ENCODE peak calls at places on chromosomes 5 and 9, in six cellular contexts. One of them, this sample, is unnamed.

GRCh38 chr5:1338518-1339070 is 6.3 kb downstream of the CLPTM1L start:
- DNase-seq in amniotic stem cell: no peak
- DNase-seq in activated naive CD4-positive, alpha-beta T cell treated with anti-CD3 and anti-CD28 coated beads, Interleukin-2, amount 10 ng/mL, durations not matched to agents 7 days and 5 days: no peak
- DNase-seq in neural crest cell: no peak
- DNase-seq in lower leg skin: no peak
- DNase-seq in substantia nigra: no peak
- DNase-seq in this sample: no peak

GRCh38 chr9:96279927-96280326 is 22.0 kb downstream of the HSD17B3 start:
- DNase-seq in amniotic stem cell: no peak
- DNase-seq in lower leg skin: no peak
- DNase-seq in neural crest cell: no peak
- DNase-seq in substantia nigra: no peak
- DNase-seq in activated naive CD4-positive, alpha-beta T cell treated with anti-CD3 and anti-CD28 coated beads, Interleukin-2, amount 10 ng/mL, durations not matched to agents 7 days and 5 days: no peak
- DNase-seq in this sample: no peak

GRCh38 chr9:12817702-12818101 is 42.9 kb downstream of the LURAP1L start:
- DNase-seq in neural crest cell: no peak
- DNase-seq in substantia nigra: no peak
- DNase-seq in activated naive CD4-positive, alpha-beta T cell treated with anti-CD3 and anti-CD28 coated beads, Interleukin-2, amount 10 ng/mL, durations not matched to agents 7 days and 5 days: no peak
- DNase-seq in amniotic stem cell: no peak
- DNase-seq in lower leg skin: no peak
- DNase-seq in this sample: no peak

GRCh38 chr5:75626959-75627358 is 15.7 kb downstream of the ANKDD1B start:
- DNase-seq in lower leg skin: no peak
- DNase-seq in neural crest cell: no peak
- DNase-seq in substantia nigra: no peak
- DNase-seq in amniotic stem cell: no peak
- DNase-seq in activated naive CD4-positive, alpha-beta T cell treated with anti-CD3 and anti-CD28 coated beads, Interleukin-2, amount 10 ng/mL, durations not matched to agents 7 days and 5 days: no peak
- DNase-seq in this sample: no peak

GRCh38 chr5:175654807-175655206 is 3.1 kb upstream of the HRH2 start:
- DNase-seq in neural crest cell: no peak
- DNase-seq in lower leg skin: no peak
- DNase-seq in substantia nigra: no peak
- DNase-seq in activated naive CD4-positive, alpha-beta T cell treated with anti-CD3 and anti-CD28 coated beads, Interleukin-2, amount 10 ng/mL, durations not matched to agents 7 days and 5 days: peak; percentile 30
- DNase-seq in amniotic stem cell: no peak
- DNase-seq in this sample: no peak

GRCh38 chr5:119117237-119117636 is 46.4 kb downstream of the DMXL1 start:
- DNase-seq in neural crest cell: no peak
- DNase-seq in activated naive CD4-positive, alpha-beta T cell treated with anti-CD3 and anti-CD28 coated beads, Interleukin-2, amount 10 ng/mL, durations not matched to agents 7 days and 5 days: no peak
- DNase-seq in amniotic stem cell: no peak
- DNase-seq in lower leg skin: no peak
- DNase-seq in substantia nigra: no peak
- DNase-seq in this sample: no peak

GRCh38 chr5:87829214-87829551 is 416.5 kb upstream of the CCNH start:
- DNase-seq in substantia nigra: no peak
- DNase-seq in amniotic stem cell: no peak
- DNase-seq in activated naive CD4-positive, alpha-beta T cell treated with anti-CD3 and anti-CD28 coated beads, Interleukin-2, amount 10 ng/mL, durations not matched to agents 7 days and 5 days: no peak
- DNase-seq in neural crest cell: no peak
- DNase-seq in lower leg skin: no peak
- DNase-seq in this sample: no peak

GRCh38 chr5:73986729-73987128 is 360.7 kb downstream of the ARHGEF28 start:
- DNase-seq in substantia nigra: no peak
- DNase-seq in amniotic stem cell: no peak
- DNase-seq in lower leg skin: no peak
- DNase-seq in neural crest cell: no peak
- DNase-seq in activated naive CD4-positive, alpha-beta T cell treated with anti-CD3 and anti-CD28 coated beads, Interleukin-2, amount 10 ng/mL, durations not matched to agents 7 days and 5 days: no peak
- DNase-seq in this sample: no peak

GRCh38 chr5:58582411-58583393 is at the start of gene RAB3C:
- DNase-seq in amniotic stem cell: peak; percentile 88
- DNase-seq in neural crest cell: peak; percentile 84
- DNase-seq in lower leg skin: peak; percentile 94
- DNase-seq in substantia nigra: peak; percentile 51
- DNase-seq in activated naive CD4-positive, alpha-beta T cell treated with anti-CD3 and anti-CD28 coated beads, Interleukin-2, amount 10 ng/mL, durations not matched to agents 7 days and 5 days: peak; percentile 78
- DNase-seq in this sample: no peak

GRCh38 chr9:70419546-70420266 is 5.2 kb upstream of the KLF9 start:
- DNase-seq in activated naive CD4-positive, alpha-beta T cell treated with anti-CD3 and anti-CD28 coated beads, Interleukin-2, amount 10 ng/mL, durations not matched to agents 7 days and 5 days: peak; percentile 90
- DNase-seq in amniotic stem cell: peak; percentile 94
- DNase-seq in substantia nigra: peak; percentile 97
- DNase-seq in lower leg skin: peak; percentile 99
- DNase-seq in neural crest cell: peak; percentile 50
- DNase-seq in this sample: peak; percentile 76

GRCh38 chr9:83304686-83305085 is 233.5 kb downstream of the FRMD3 start:
- DNase-seq in amniotic stem cell: no peak
- DNase-seq in neural crest cell: no peak
- DNase-seq in activated naive CD4-positive, alpha-beta T cell treated with anti-CD3 and anti-CD28 coated beads, Interleukin-2, amount 10 ng/mL, durations not matched to agents 7 days and 5 days: no peak
- DNase-seq in lower leg skin: peak; percentile 91
- DNase-seq in substantia nigra: no peak
- DNase-seq in this sample: no peak

GRCh38 chr9:17330097-17330496 is 195.3 kb downstream of the CNTLN start:
- DNase-seq in activated naive CD4-positive, alpha-beta T cell treated with anti-CD3 and anti-CD28 coated beads, Interleukin-2, amount 10 ng/mL, durations not matched to agents 7 days and 5 days: no peak
- DNase-seq in neural crest cell: no peak
- DNase-seq in lower leg skin: no peak
- DNase-seq in amniotic stem cell: no peak
- DNase-seq in substantia nigra: no peak
- DNase-seq in this sample: no peak

GRCh38 chr5:72246954-72247442 is 73.0 kb downstream of the MRPS27 start:
- DNase-seq in lower leg skin: no peak
- DNase-seq in neural crest cell: no peak
- DNase-seq in activated naive CD4-positive, alpha-beta T cell treated with anti-CD3 and anti-CD28 coated beads, Interleukin-2, amount 10 ng/mL, durations not matched to agents 7 days and 5 days: no peak
- DNase-seq in amniotic stem cell: no peak
- DNase-seq in substantia nigra: no peak
- DNase-seq in this sample: no peak

GRCh38 chr5:136155769-136156168 is 23.1 kb downstream of the SMAD5 start:
- DNase-seq in lower leg skin: no peak
- DNase-seq in activated naive CD4-positive, alpha-beta T cell treated with anti-CD3 and anti-CD28 coated beads, Interleukin-2, amount 10 ng/mL, durations not matched to agents 7 days and 5 days: no peak
- DNase-seq in substantia nigra: no peak
- DNase-seq in amniotic stem cell: no peak
- DNase-seq in neural crest cell: no peak
- DNase-seq in this sample: no peak

GRCh38 chr9:128828267-128828666 is 1.3 kb downstream of the SPOUT1 start:
- DNase-seq in activated naive CD4-positive, alpha-beta T cell treated with anti-CD3 and anti-CD28 coated beads, Interleukin-2, amount 10 ng/mL, durations not matched to agents 7 days and 5 days: no peak
- DNase-seq in amniotic stem cell: no peak
- DNase-seq in substantia nigra: no peak
- DNase-seq in neural crest cell: no peak
- DNase-seq in lower leg skin: no peak
- DNase-seq in this sample: no peak

GRCh38 chr9:128428644-128429504 is 8.2 kb downstream of the CERCAM start:
- DNase-seq in amniotic stem cell: no peak
- DNase-seq in substantia nigra: no peak
- DNase-seq in activated naive CD4-positive, alpha-beta T cell treated with anti-CD3 and anti-CD28 coated beads, Interleukin-2, amount 10 ng/mL, durations not matched to agents 7 days and 5 days: no peak
- DNase-seq in lower leg skin: no peak
- DNase-seq in neural crest cell: no peak
- DNase-seq in this sample: no peak

GRCh38 chr5:88551724-88552345 is 283.2 kb upstream of the TMEM161B start:
- DNase-seq in activated naive CD4-positive, alpha-beta T cell treated with anti-CD3 and anti-CD28 coated beads, Interleukin-2, amount 10 ng/mL, durations not matched to agents 7 days and 5 days: no peak
- DNase-seq in neural crest cell: no peak
- DNase-seq in substantia nigra: no peak
- DNase-seq in lower leg skin: no peak
- DNase-seq in amniotic stem cell: no peak
- DNase-seq in this sample: no peak

GRCh38 chr5:102262688-102263087 is 33.4 kb downstream of the SLCO4C1 start:
- DNase-seq in neural crest cell: no peak
- DNase-seq in substantia nigra: no peak
- DNase-seq in activated naive CD4-positive, alpha-beta T cell treated with anti-CD3 and anti-CD28 coated beads, Interleukin-2, amount 10 ng/mL, durations not matched to agents 7 days and 5 days: no peak
- DNase-seq in amniotic stem cell: no peak
- DNase-seq in lower leg skin: no peak
- DNase-seq in this sample: no peak

GRCh38 chr5:1349246-1349645 is 4.3 kb upstream of the CLPTM1L start:
- DNase-seq in activated naive CD4-positive, alpha-beta T cell treated with anti-CD3 and anti-CD28 coated beads, Interleukin-2, amount 10 ng/mL, durations not matched to agents 7 days and 5 days: peak; percentile 24
- DNase-seq in neural crest cell: no peak
- DNase-seq in substantia nigra: no peak
- DNase-seq in lower leg skin: no peak
- DNase-seq in amniotic stem cell: no peak
- DNase-seq in this sample: no peak

GRCh38 chr5:157494178-157494830 is 34.3 kb downstream of the NIPAL4 start:
- DNase-seq in activated naive CD4-positive, alpha-beta T cell treated with anti-CD3 and anti-CD28 coated beads, Interleukin-2, amount 10 ng/mL, durations not matched to agents 7 days and 5 days: no peak
- DNase-seq in neural crest cell: no peak
- DNase-seq in substantia nigra: no peak
- DNase-seq in lower leg skin: no peak
- DNase-seq in amniotic stem cell: no peak
- DNase-seq in this sample: no peak

GRCh38 chr5:59587489-59588337 is 305.8 kb downstream of the PDE4D start:
- DNase-seq in neural crest cell: peak; percentile 58
- DNase-seq in lower leg skin: no peak
- DNase-seq in amniotic stem cell: no peak
- DNase-seq in activated naive CD4-positive, alpha-beta T cell treated with anti-CD3 and anti-CD28 coated beads, Interleukin-2, amount 10 ng/mL, durations not matched to agents 7 days and 5 days: no peak
- DNase-seq in substantia nigra: peak; percentile 32
- DNase-seq in this sample: peak; percentile 7

GRCh38 chr9:111860443-111860842 is 36.2 kb upstream of the UGCG start:
- DNase-seq in amniotic stem cell: no peak
- DNase-seq in substantia nigra: no peak
- DNase-seq in lower leg skin: no peak
- DNase-seq in activated naive CD4-positive, alpha-beta T cell treated with anti-CD3 and anti-CD28 coated beads, Interleukin-2, amount 10 ng/mL, durations not matched to agents 7 days and 5 days: no peak
- DNase-seq in neural crest cell: no peak
- DNase-seq in this sample: no peak

GRCh38 chr9:13481274-13481673 is 201.8 kb upstream of the MPDZ start:
- DNase-seq in substantia nigra: no peak
- DNase-seq in lower leg skin: no peak
- DNase-seq in amniotic stem cell: no peak
- DNase-seq in neural crest cell: no peak
- DNase-seq in activated naive CD4-positive, alpha-beta T cell treated with anti-CD3 and anti-CD28 coated beads, Interleukin-2, amount 10 ng/mL, durations not matched to agents 7 days and 5 days: no peak
- DNase-seq in this sample: no peak

GRCh38 chr9:69130456-69131441 is 43.3 kb upstream of the TJP2 start:
- DNase-seq in activated naive CD4-positive, alpha-beta T cell treated with anti-CD3 and anti-CD28 coated beads, Interleukin-2, amount 10 ng/mL, durations not matched to agents 7 days and 5 days: no peak
- DNase-seq in lower leg skin: no peak
- DNase-seq in amniotic stem cell: peak; percentile 20
- DNase-seq in neural crest cell: no peak
- DNase-seq in substantia nigra: no peak
- DNase-seq in this sample: no peak

GRCh38 chr9:89548210-89548609 is 50.3 kb upstream of the SEMA4D start:
- DNase-seq in substantia nigra: no peak
- DNase-seq in amniotic stem cell: no peak
- DNase-seq in lower leg skin: peak; percentile 70
- DNase-seq in activated naive CD4-positive, alpha-beta T cell treated with anti-CD3 and anti-CD28 coated beads, Interleukin-2, amount 10 ng/mL, durations not matched to agents 7 days and 5 days: no peak
- DNase-seq in neural crest cell: no peak
- DNase-seq in this sample: no peak

GRCh38 chr9:123872710-123873109 is 57.2 kb downstream of the DENND1A start:
- DNase-seq in neural crest cell: no peak
- DNase-seq in amniotic stem cell: no peak
- DNase-seq in activated naive CD4-positive, alpha-beta T cell treated with anti-CD3 and anti-CD28 coated beads, Interleukin-2, amount 10 ng/mL, durations not matched to agents 7 days and 5 days: no peak
- DNase-seq in substantia nigra: no peak
- DNase-seq in lower leg skin: no peak
- DNase-seq in this sample: no peak

GRCh38 chr9:6413365-6414263 is 615 bp downstream of the UHRF2 start:
- DNase-seq in neural crest cell: peak; percentile 2
- DNase-seq in substantia nigra: peak; percentile 22
- DNase-seq in amniotic stem cell: no peak
- DNase-seq in lower leg skin: peak; percentile 91
- DNase-seq in activated naive CD4-positive, alpha-beta T cell treated with anti-CD3 and anti-CD28 coated beads, Interleukin-2, amount 10 ng/mL, durations not matched to agents 7 days and 5 days: peak; percentile 58
- DNase-seq in this sample: peak; percentile 37

GRCh38 chr9:68683433-68683832 is 21.6 kb upstream of the PIP5K1B start:
- DNase-seq in amniotic stem cell: no peak
- DNase-seq in substantia nigra: no peak
- DNase-seq in activated naive CD4-positive, alpha-beta T cell treated with anti-CD3 and anti-CD28 coated beads, Interleukin-2, amount 10 ng/mL, durations not matched to agents 7 days and 5 days: no peak
- DNase-seq in lower leg skin: no peak
- DNase-seq in neural crest cell: no peak
- DNase-seq in this sample: no peak

GRCh38 chr9:121990600-121991304 is 102.4 kb downstream of the TTLL11 start:
- DNase-seq in lower leg skin: no peak
- DNase-seq in substantia nigra: no peak
- DNase-seq in activated naive CD4-positive, alpha-beta T cell treated with anti-CD3 and anti-CD28 coated beads, Interleukin-2, amount 10 ng/mL, durations not matched to agents 7 days and 5 days: no peak
- DNase-seq in neural crest cell: no peak
- DNase-seq in amniotic stem cell: no peak
- DNase-seq in this sample: no peak

GRCh38 chr5:127080001-127080478 is 6.7 kb upstream of the C5orf63 start:
- DNase-seq in neural crest cell: no peak
- DNase-seq in amniotic stem cell: no peak
- DNase-seq in lower leg skin: no peak
- DNase-seq in activated naive CD4-positive, alpha-beta T cell treated with anti-CD3 and anti-CD28 coated beads, Interleukin-2, amount 10 ng/mL, durations not matched to agents 7 days and 5 days: no peak
- DNase-seq in substantia nigra: no peak
- DNase-seq in this sample: no peak

GRCh38 chr9:102832814-102833213 is 162.3 kb upstream of the CYLC2 start:
- DNase-seq in neural crest cell: no peak
- DNase-seq in amniotic stem cell: no peak
- DNase-seq in activated naive CD4-positive, alpha-beta T cell treated with anti-CD3 and anti-CD28 coated beads, Interleukin-2, amount 10 ng/mL, durations not matched to agents 7 days and 5 days: no peak
- DNase-seq in substantia nigra: no peak
- DNase-seq in lower leg skin: no peak
- DNase-seq in this sample: no peak

GRCh38 chr9:108933231-108933630 is 693 bp downstream of the ELP1 start:
- DNase-seq in neural crest cell: no peak
- DNase-seq in amniotic stem cell: peak; percentile 1
- DNase-seq in substantia nigra: no peak
- DNase-seq in lower leg skin: no peak
- DNase-seq in activated naive CD4-positive, alpha-beta T cell treated with anti-CD3 and anti-CD28 coated beads, Interleukin-2, amount 10 ng/mL, durations not matched to agents 7 days and 5 days: no peak
- DNase-seq in this sample: no peak